ENCODE peak calls at places on chromosomes 12 and 14, in five cellular contexts. T is SW 1271; L is AG08395; F is IMR-90; C is stimulated activated CD4-positive, alpha-beta T cell treated with anti-CD3 and anti-CD28 coated beads, Interleukin-1b, Interleukin-23, amount 100 ng/mL, for 24 hours. U is an unnamed sample.

GRCh38 chr14:79544671-79545070 is 666.6 kb downstream of the DIO2 start:
- DNase-seq in L (no peak), C (no peak), T (no peak), F (peak; percentile 95), U (no peak)

GRCh38 chr12:795305-795704 is 42.9 kb downstream of the WNK1 start:
- DNase-seq in L (no peak), F (no peak), T (no peak), C (peak; percentile 40), U (no peak)

GRCh38 chr12:124458220-124458991 is 109.0 kb downstream of the NCOR2 start:
- DNase-seq in T (no peak), C (no peak), L (no peak), F (no peak), U (no peak)

GRCh38 chr14:79597561-79597960 is 613.7 kb downstream of the DIO2 start:
- DNase-seq in T (no peak), F (peak; percentile 75), L (no peak), C (no peak), U (no peak)

GRCh38 chr14:92963301-92964123 is 40.6 kb downstream of the CHGA start:
- DNase-seq in C (no peak), T (no peak), L (no peak), F (no peak), U (no peak)

GRCh38 chr14:91193069-91193468 is 51.4 kb downstream of the GPR68 start:
- DNase-seq in F (no peak), T (no peak), C (no peak), L (no peak), U (no peak)

GRCh38 chr12:49057888-49058287 is 2.7 kb downstream of the KMT2D start:
- DNase-seq in F (no peak), C (no peak), T (peak; percentile 14), L (no peak), U (no peak)

GRCh38 chr14:35088514-35088913 is 33.3 kb downstream of the PPP2R3C start:
- DNase-seq in T (no peak), F (peak; percentile 19), C (no peak), L (no peak), U (no peak)

GRCh38 chr14:63212776-63213500 is 8.7 kb downstream of the RHOJ start:
- DNase-seq in L (no peak), C (no peak), F (no peak), T (no peak), U (no peak)

GRCh38 chr14:68795602-68796417 is 2.9 kb upstream of the ZFP36L1 start:
- DNase-seq in F (peak; percentile 79), T (peak; percentile 73), C (no peak), L (peak; percentile 67), U (peak; percentile 72)

GRCh38 chr12:24894869-24895268 is 54.0 kb downstream of the BCAT1 start:
- DNase-seq in T (no peak), C (no peak), F (no peak), L (no peak), U (no peak)

GRCh38 chr14:102018251-102018650 is 53.9 kb downstream of the DYNC1H1 start:
- DNase-seq in L (no peak), T (no peak), C (no peak), F (no peak), U (no peak)

GRCh38 chr12:68224613-68225285 is 861 bp downstream of the IL26 start:
- DNase-seq in L (no peak), T (no peak), F (peak; percentile 75), C (no peak), U (no peak)

GRCh38 chr12:127822743-127823433 is 444.1 kb upstream of the TMEM132C start:
- DNase-seq in C (no peak), T (no peak), F (no peak), L (no peak), U (no peak)

GRCh38 chr12:4858385-4858784 is 51.3 kb upstream of the KCNA1 start:
- DNase-seq in L (no peak), C (no peak), F (no peak), T (no peak), U (no peak)

GRCh38 chr12:43501705-43502104 is 50.3 kb downstream of the ADAMTS20 start:
- DNase-seq in F (peak; percentile 34), T (peak; percentile 44), L (peak; percentile 26), C (no peak), U (no peak)

GRCh38 chr12:119870462-119870861 is 6.7 kb downstream of the CIT start:
- DNase-seq in C (no peak), F (no peak), T (no peak), L (no peak), U (no peak)

GRCh38 chr14:104263671-104264358 is 125.4 kb downstream of the KIF26A start:
- DNase-seq in L (no peak), F (no peak), T (no peak), C (no peak), U (no peak)